ENCODE peak calls at places on chromosome 5, in ten cellular contexts. T is activated T-cell treated with anti-CD3 and anti-CD28 coated beads, Interleukin-2, amount 50 U/mL, for 72 hours; O is endothelial cell; R is kidney epithelial cell; K is anterior cingulate cortex; C is HEK293T; H is A172; B is hippocampal formation; J is NCI-H187; G is skeletal muscle cell. Y is an unnamed sample.

GRCh38 chr5:73228052-73228451 is 55.1 kb downstream of the TMEM174 start:
- DNase-seq in B (no peak), J (no peak), K (no peak), H (no peak), R (no peak), G (no peak), C (no peak), O (no peak), T (no peak), Y (no peak)

GRCh38 chr5:135094339-135095051 is 60.5 kb upstream of the PITX1 start:
- DNase-seq in O (no peak), J (no peak), B (no peak), K (no peak), G (no peak), R (no peak), T (no peak), H (peak; percentile 10), C (no peak), Y (no peak)

GRCh38 chr5:108727154-108727638 is 20.5 kb upstream of the FER start:
- DNase-seq in J (no peak), O (no peak), R (no peak), G (no peak), C (no peak), H (no peak), B (no peak), T (no peak), K (no peak), Y (no peak)

GRCh38 chr5:126531543-126532120 is 63.4 kb downstream of the ALDH7A1 start:
- DNase-seq in C (no peak), H (no peak), B (peak; percentile 78), O (no peak), R (no peak), J (no peak), G (no peak), T (no peak), K (no peak), Y (no peak)

GRCh38 chr5:173055722-173055982 is 500 bp upstream of the CREBRF start:
- DNase-seq in O (no peak), T (no peak), G (no peak), H (peak; percentile 7), B (no peak), R (no peak), K (no peak), J (no peak), C (no peak), Y (no peak)

GRCh38 chr5:177123789-177124485 is 9.6 kb upstream of the NSD1 start:
- DNase-seq in B (no peak), C (no peak), G (no peak), H (no peak), J (no peak), K (no peak), R (no peak), T (no peak), O (no peak), Y (no peak)

GRCh38 chr5:80644900-80645299 is 9.6 kb upstream of the MSH3 start:
- DNase-seq in H (no peak), T (no peak), R (no peak), J (no peak), O (no peak), K (no peak), C (no peak), B (no peak), G (no peak), Y (no peak)

GRCh38 chr5:129135633-129136032 is 41.1 kb downstream of the ISOC1 start:
- DNase-seq in H (no peak), O (no peak), K (no peak), R (no peak), B (no peak), C (no peak), T (peak; percentile 14), G (no peak), J (no peak), Y (no peak)

GRCh38 chr5:58961631-58962280 is 378.9 kb downstream of the RAB3C start:
- DNase-seq in G (no peak), J (no peak), K (no peak), C (no peak), T (no peak), O (no peak), H (no peak), R (no peak), B (no peak), Y (no peak)

GRCh38 chr5:88236866-88237642 is 31.6 kb downstream of the TMEM161B start:
- DNase-seq in B (no peak), H (peak; percentile 8), G (peak; percentile 16), K (no peak), R (no peak), O (no peak), T (no peak), C (no peak), J (no peak), Y (no peak)

GRCh38 chr5:147578228-147579024 is 68.6 kb upstream of the DPYSL3 start:
- DNase-seq in J (no peak), B (peak; percentile 68), K (no peak), C (peak; percentile 31), R (no peak), O (peak; percentile 15), G (peak; percentile 21), H (peak; percentile 69), T (no peak), Y (peak; percentile 67)

GRCh38 chr5:148186248-148187003 is 16.4 kb upstream of the SPINK6 start:
- DNase-seq in K (no peak), T (peak; percentile 36), J (no peak), H (peak; percentile 30), C (no peak), B (no peak), R (peak; percentile 38), G (peak; percentile 20), O (no peak), Y (no peak)

GRCh38 chr5:126808619-126809018 is 31.7 kb downstream of the LMNB1 start:
- DNase-seq in T (no peak), O (no peak), G (no peak), C (peak; percentile 28), H (peak; percentile 42), K (no peak), J (no peak), R (no peak), B (no peak), Y (no peak)

GRCh38 chr5:120546922-120547321 is 82.8 kb downstream of the PRR16 start:
- DNase-seq in J (no peak), C (no peak), H (no peak), R (no peak), G (no peak), B (no peak), O (no peak), T (no peak), K (no peak), Y (no peak)

GRCh38 chr5:132190161-132190817 is 37.4 kb downstream of the P4HA2 start:
- DNase-seq in R (peak; percentile 23), B (peak; percentile 81), H (peak; percentile 81), J (peak; percentile 6), T (no peak), K (no peak), O (peak; percentile 48), G (no peak), C (peak; percentile 68), Y (peak; percentile 65)